ENCODE peak calls at places on chromosome 17, in six cellular contexts. One of them, this sample, is unnamed.

GRCh38 chr17:2704031-2704889 is 7.3 kb downstream of the CLUH start:
- DNase-seq in tibial artery: no peak
- DNase-seq in MV-4-11: no peak
- DNase-seq in activated T-helper 9 cell treated with anti-CD3 and anti-CD28 coated beads, Interleukin-2, amount 50 U/mL, for 16 hours: no peak
- DNase-seq in M059J: no peak
- DNase-seq in left lung: peak
- DNase-seq in this sample: peak

GRCh38 chr17:81371910-81372760 is 23.1 kb upstream of the BAHCC1 start:
- DNase-seq in tibial artery: no peak
- DNase-seq in MV-4-11: peak
- DNase-seq in activated T-helper 9 cell treated with anti-CD3 and anti-CD28 coated beads, Interleukin-2, amount 50 U/mL, for 16 hours: no peak
- DNase-seq in M059J: peak
- DNase-seq in left lung: no peak
- DNase-seq in this sample: peak

GRCh38 chr17:15377200-15377599 is 35.8 kb upstream of the TEKT3 start:
- DNase-seq in tibial artery: no peak
- DNase-seq in MV-4-11: no peak
- DNase-seq in activated T-helper 9 cell treated with anti-CD3 and anti-CD28 coated beads, Interleukin-2, amount 50 U/mL, for 16 hours: no peak
- DNase-seq in M059J: peak
- DNase-seq in left lung: no peak
- DNase-seq in this sample: no peak

GRCh38 chr17:14301761-14302401 is 1.0 kb downstream of the HS3ST3B1 start:
- DNase-seq in tibial artery: no peak
- DNase-seq in MV-4-11: peak
- DNase-seq in activated T-helper 9 cell treated with anti-CD3 and anti-CD28 coated beads, Interleukin-2, amount 50 U/mL, for 16 hours: peak
- DNase-seq in M059J: peak
- DNase-seq in left lung: peak
- DNase-seq in this sample: peak

GRCh38 chr17:39754161-39754957 is 16.6 kb downstream of the GRB7 start:
- DNase-seq in tibial artery: peak
- DNase-seq in MV-4-11: peak
- DNase-seq in activated T-helper 9 cell treated with anti-CD3 and anti-CD28 coated beads, Interleukin-2, amount 50 U/mL, for 16 hours: peak
- DNase-seq in M059J: peak
- DNase-seq in left lung: peak
- DNase-seq in this sample: peak

GRCh38 chr17:65208753-65209152 is 71.6 kb downstream of the RGS9 start:
- DNase-seq in tibial artery: no peak
- DNase-seq in MV-4-11: no peak
- DNase-seq in activated T-helper 9 cell treated with anti-CD3 and anti-CD28 coated beads, Interleukin-2, amount 50 U/mL, for 16 hours: no peak
- DNase-seq in M059J: no peak
- DNase-seq in left lung: no peak
- DNase-seq in this sample: no peak

GRCh38 chr17:57406131-57406980 is 150.0 kb downstream of the MSI2 start:
- DNase-seq in tibial artery: no peak
- DNase-seq in MV-4-11: no peak
- DNase-seq in activated T-helper 9 cell treated with anti-CD3 and anti-CD28 coated beads, Interleukin-2, amount 50 U/mL, for 16 hours: no peak
- DNase-seq in M059J: peak
- DNase-seq in left lung: no peak
- DNase-seq in this sample: no peak

GRCh38 chr17:76376318-76377133 is 7.9 kb upstream of the SPHK1 start:
- DNase-seq in tibial artery: no peak
- DNase-seq in MV-4-11: no peak
- DNase-seq in activated T-helper 9 cell treated with anti-CD3 and anti-CD28 coated beads, Interleukin-2, amount 50 U/mL, for 16 hours: no peak
- DNase-seq in M059J: no peak
- DNase-seq in left lung: peak
- DNase-seq in this sample: no peak

GRCh38 chr17:80191720-80192265 is 22.0 kb downstream of the CARD14 start:
- DNase-seq in tibial artery: no peak
- DNase-seq in MV-4-11: no peak
- DNase-seq in activated T-helper 9 cell treated with anti-CD3 and anti-CD28 coated beads, Interleukin-2, amount 50 U/mL, for 16 hours: no peak
- DNase-seq in M059J: no peak
- DNase-seq in left lung: no peak
- DNase-seq in this sample: no peak

GRCh38 chr17:2982854-2983636 is 80.4 kb downstream of the OR1D5 start:
- DNase-seq in tibial artery: peak
- DNase-seq in MV-4-11: peak
- DNase-seq in activated T-helper 9 cell treated with anti-CD3 and anti-CD28 coated beads, Interleukin-2, amount 50 U/mL, for 16 hours: no peak
- DNase-seq in M059J: peak
- DNase-seq in left lung: peak
- DNase-seq in this sample: peak

GRCh38 chr17:68455756-68456528 is 1.4 kb downstream of the WIPI1 start:
- DNase-seq in tibial artery: no peak
- DNase-seq in MV-4-11: peak
- DNase-seq in activated T-helper 9 cell treated with anti-CD3 and anti-CD28 coated beads, Interleukin-2, amount 50 U/mL, for 16 hours: no peak
- DNase-seq in M059J: peak
- DNase-seq in left lung: no peak
- DNase-seq in this sample: no peak

GRCh38 chr17:83062818-83063671 is 16.4 kb upstream of the METRNL start:
- DNase-seq in tibial artery: peak
- DNase-seq in MV-4-11: no peak
- DNase-seq in activated T-helper 9 cell treated with anti-CD3 and anti-CD28 coated beads, Interleukin-2, amount 50 U/mL, for 16 hours: no peak
- DNase-seq in M059J: no peak
- DNase-seq in left lung: no peak
- DNase-seq in this sample: peak

GRCh38 chr17:72407336-72408121 is 286.7 kb downstream of the SOX9 start:
- DNase-seq in tibial artery: peak
- DNase-seq in MV-4-11: peak
- DNase-seq in activated T-helper 9 cell treated with anti-CD3 and anti-CD28 coated beads, Interleukin-2, amount 50 U/mL, for 16 hours: no peak
- DNase-seq in M059J: peak
- DNase-seq in left lung: no peak
- DNase-seq in this sample: no peak

GRCh38 chr17:79125503-79125902 is 50.9 kb downstream of the ENGASE start:
- DNase-seq in tibial artery: no peak
- DNase-seq in MV-4-11: no peak
- DNase-seq in activated T-helper 9 cell treated with anti-CD3 and anti-CD28 coated beads, Interleukin-2, amount 50 U/mL, for 16 hours: no peak
- DNase-seq in M059J: peak
- DNase-seq in left lung: no peak
- DNase-seq in this sample: no peak

GRCh38 chr17:47220531-47220999 is 11.4 kb downstream of the MYL4 start:
- DNase-seq in tibial artery: no peak
- DNase-seq in MV-4-11: no peak
- DNase-seq in activated T-helper 9 cell treated with anti-CD3 and anti-CD28 coated beads, Interleukin-2, amount 50 U/mL, for 16 hours: no peak
- DNase-seq in M059J: no peak
- DNase-seq in left lung: no peak
- DNase-seq in this sample: no peak

GRCh38 chr17:63116967-63117366 is 150.9 kb downstream of the TANC2 start:
- DNase-seq in tibial artery: no peak
- DNase-seq in MV-4-11: no peak
- DNase-seq in activated T-helper 9 cell treated with anti-CD3 and anti-CD28 coated beads, Interleukin-2, amount 50 U/mL, for 16 hours: no peak
- DNase-seq in M059J: peak
- DNase-seq in left lung: no peak
- DNase-seq in this sample: no peak

GRCh38 chr17:19304209-19304608 is 58.3 kb downstream of the B9D1 start:
- DNase-seq in tibial artery: peak
- DNase-seq in MV-4-11: peak
- DNase-seq in activated T-helper 9 cell treated with anti-CD3 and anti-CD28 coated beads, Interleukin-2, amount 50 U/mL, for 16 hours: no peak
- DNase-seq in M059J: peak
- DNase-seq in left lung: peak
- DNase-seq in this sample: peak

GRCh38 chr17:12620200-12620720 is 45.4 kb upstream of the MYOCD start:
- DNase-seq in tibial artery: no peak
- DNase-seq in MV-4-11: no peak
- DNase-seq in activated T-helper 9 cell treated with anti-CD3 and anti-CD28 coated beads, Interleukin-2, amount 50 U/mL, for 16 hours: no peak
- DNase-seq in M059J: peak
- DNase-seq in left lung: no peak
- DNase-seq in this sample: no peak

GRCh38 chr17:69058165-69058564 is 2.6 kb downstream of the ABCA9 start:
- DNase-seq in tibial artery: no peak
- DNase-seq in MV-4-11: peak
- DNase-seq in activated T-helper 9 cell treated with anti-CD3 and anti-CD28 coated beads, Interleukin-2, amount 50 U/mL, for 16 hours: no peak
- DNase-seq in M059J: no peak
- DNase-seq in left lung: no peak
- DNase-seq in this sample: no peak

GRCh38 chr17:2089021-2089422 is 34.1 kb downstream of the HIC1 start:
- DNase-seq in tibial artery: no peak
- DNase-seq in MV-4-11: peak
- DNase-seq in activated T-helper 9 cell treated with anti-CD3 and anti-CD28 coated beads, Interleukin-2, amount 50 U/mL, for 16 hours: no peak
- DNase-seq in M059J: no peak
- DNase-seq in left lung: no peak
- DNase-seq in this sample: no peak